ENCODE peak calls at places on chromosomes 2 and 18, in ten cellular contexts. K is M059J; V is Kasumi-1; I is stimulated activated CD4-positive, alpha-beta T cell treated with anti-CD3 and anti-CD28 coated beads, Interleukin-15, amount 100 ng/mL, for 1 hour; Z is activated CD4-positive, alpha-beta T cell treated with anti-CD3 and anti-CD28 coated beads, Interleukin-2, amount 50 U/mL, for 24 hours; A is MV-4-11; E is pancreas; R is NCI-H345; L is stomach; N is GM12891. C is an unnamed sample.

GRCh38 chr2:187994464-187995331 is 297.0 kb upstream of the GULP1 start:
- DNase-seq in I (no peak), A (peak), K (peak), E (no peak), Z (no peak), L (no peak), R (peak), V (peak), N (no peak), C (no peak)

GRCh38 chr18:55421612-55422381 is 166.2 kb downstream of the TCF4 start:
- DNase-seq in N (no peak), V (no peak), E (no peak), R (no peak), A (no peak), Z (no peak), L (no peak), I (no peak), K (peak), C (peak)

GRCh38 chr2:205435970-205436369 is 246.3 kb upstream of the NRP2 start:
- DNase-seq in L (no peak), K (peak), E (no peak), Z (no peak), N (no peak), A (no peak), R (no peak), V (no peak), I (no peak), C (no peak)

GRCh38 chr2:174716785-174717184 is 47.5 kb downstream of the CHRNA1 start:
- DNase-seq in I (no peak), R (no peak), L (no peak), K (no peak), V (no peak), Z (no peak), N (no peak), A (no peak), E (no peak), C (no peak)

GRCh38 chr2:96146881-96147592 is 1.8 kb upstream of the DUSP2 start:
- DNase-seq in A (no peak), I (no peak), N (no peak), E (peak), Z (no peak), R (no peak), K (peak), L (no peak), V (no peak), C (no peak)

GRCh38 chr18:7021994-7022840 is 95.4 kb downstream of the LAMA1 start:
- DNase-seq in A (no peak), I (no peak), L (peak), V (peak), R (peak), N (no peak), K (peak), Z (no peak), E (peak), C (peak)

GRCh38 chr2:128687551-128687945 is 368.9 kb upstream of the HS6ST1 start:
- DNase-seq in V (no peak), L (peak), Z (no peak), K (no peak), I (no peak), A (no peak), R (no peak), E (no peak), N (no peak), C (no peak)

GRCh38 chr2:31558401-31559295 is 22.1 kb downstream of the SRD5A2 start:
- DNase-seq in I (no peak), L (no peak), N (no peak), Z (no peak), K (peak), R (no peak), E (no peak), V (no peak), A (peak), C (no peak)

GRCh38 chr18:26417190-26417589 is 131.2 kb downstream of the KCTD1 start:
- DNase-seq in V (no peak), E (no peak), A (no peak), K (no peak), L (no peak), Z (no peak), I (no peak), N (no peak), R (no peak), C (no peak)

GRCh38 chr2:227029706-227030105 is 134.3 kb downstream of the COL4A4 start:
- DNase-seq in I (no peak), L (no peak), A (peak), V (no peak), N (no peak), R (no peak), Z (no peak), K (no peak), E (no peak), C (no peak)

GRCh38 chr2:10286216-10287037 is 16.3 kb upstream of the HPCAL1 start:
- DNase-seq in K (peak), A (no peak), L (peak), Z (no peak), N (no peak), I (no peak), E (peak), V (no peak), R (peak), C (no peak)

GRCh38 chr2:119389615-119390306 is 23.0 kb downstream of the DBI start:
- DNase-seq in L (peak), V (no peak), A (peak), R (no peak), N (no peak), E (peak), K (peak), I (no peak), Z (no peak), C (no peak)

GRCh38 chr2:128477026-128477820 is 158.6 kb upstream of the HS6ST1 start:
- DNase-seq in I (no peak), L (no peak), E (no peak), K (no peak), A (no peak), V (no peak), N (no peak), R (no peak), Z (no peak), C (no peak)

GRCh38 chr2:35199298-35199697 is 1156.3 kb upstream of the CRIM1 start:
- DNase-seq in I (no peak), A (no peak), K (peak), V (no peak), E (no peak), Z (no peak), N (no peak), L (no peak), R (no peak), C (no peak)

GRCh38 chr2:239275871-239276812 is 124.7 kb downstream of the HDAC4 start:
- DNase-seq in I (no peak), K (peak), E (no peak), N (no peak), A (no peak), L (peak), V (no peak), Z (no peak), R (no peak), C (peak)

GRCh38 chr18:36328385-36328858 is 30.9 kb downstream of the FHOD3 start:
- DNase-seq in A (no peak), V (no peak), R (no peak), K (no peak), N (no peak), Z (no peak), E (no peak), I (no peak), L (no peak), C (no peak)

GRCh38 chr2:45962522-45962921 is 311.0 kb downstream of the PRKCE start:
- DNase-seq in L (peak), K (peak), A (no peak), R (peak), N (no peak), Z (no peak), V (no peak), I (no peak), E (peak), C (peak)

GRCh38 chr2:172693529-172694185 is 42.0 kb upstream of the RAPGEF4 start:
- DNase-seq in I (no peak), E (no peak), L (no peak), R (no peak), V (peak), A (peak), Z (no peak), N (no peak), K (peak), C (no peak)

GRCh38 chr2:43943809-43944452 is 51.9 kb downstream of the LRPPRC start:
- DNase-seq in I (no peak), R (peak), L (no peak), V (no peak), K (no peak), N (no peak), Z (no peak), A (no peak), E (no peak), C (no peak)

GRCh38 chr2:11245322-11245721 is 90.1 kb downstream of the SLC66A3 start:
- DNase-seq in N (no peak), Z (no peak), V (no peak), I (no peak), K (no peak), A (no peak), E (no peak), R (no peak), L (no peak), C (no peak)

GRCh38 chr2:157056200-157056676 is 201.3 kb upstream of the GALNT5 start:
- DNase-seq in N (no peak), I (no peak), Z (no peak), L (no peak), V (no peak), R (no peak), A (no peak), E (no peak), K (peak), C (no peak)

GRCh38 chr2:180694445-180695421 is 285.7 kb upstream of the UBE2E3 start:
- DNase-seq in I (no peak), L (no peak), V (no peak), Z (no peak), N (no peak), A (peak), K (no peak), R (no peak), E (no peak), C (no peak)

GRCh38 chr2:109428281-109428680 is 185.5 kb downstream of the SEPTIN10 start:
- DNase-seq in R (no peak), L (no peak), E (no peak), Z (no peak), A (peak), V (peak), I (no peak), N (no peak), K (no peak), C (no peak)

GRCh38 chr2:65420712-65421431 is 11.5 kb downstream of the SPRED2 start:
- DNase-seq in A (peak), R (no peak), Z (no peak), K (peak), V (peak), N (no peak), I (no peak), E (no peak), L (no peak), C (no peak)

GRCh38 chr2:228072669-228073068 is 108.8 kb downstream of the SPHKAP start:
- DNase-seq in L (no peak), A (no peak), K (no peak), V (no peak), N (no peak), R (no peak), I (no peak), Z (no peak), E (no peak), C (no peak)

GRCh38 chr2:176494949-176495353 is 225.7 kb downstream of the MTX2 start:
- DNase-seq in K (peak), A (peak), N (no peak), I (no peak), E (no peak), L (peak), V (peak), R (no peak), Z (no peak), C (no peak)

GRCh38 chr2:45237850-45238542 is 228.7 kb upstream of the SIX2 start:
- DNase-seq in L (no peak), R (no peak), V (peak), N (no peak), K (peak), E (no peak), I (no peak), Z (no peak), A (peak), C (no peak)

GRCh38 chr2:191030521-191031154 is 16.7 kb upstream of the STAT1 start:
- DNase-seq in K (peak), L (no peak), E (peak), I (no peak), N (no peak), R (peak), V (peak), Z (peak), A (peak), C (no peak)

GRCh38 chr2:200814917-200815316 is 3.2 kb downstream of the BZW1 start:
- DNase-seq in A (peak), E (no peak), Z (no peak), I (no peak), N (no peak), L (no peak), R (no peak), K (no peak), V (no peak), C (no peak)

C was measured in cerebellar nuclear complex.